ENCODE peak calls at places on chromosomes 6 and 20, in seven cellular contexts. U is MM.1S, S is A673, L is HAP-1, J is right atrium auricular region, Y is neural progenitor cell, Q is neuronal stem cell. N is an unnamed sample.

GRCh38 chr20:53795170-53795569 is 201.5 kb upstream of the ZNF217 start:
- DNase-seq in J (no peak), U (no peak), S (no peak), Q (no peak), L (no peak), Y (no peak), N (no peak)

GRCh38 chr6:90413396-90413795 is 116.8 kb upstream of the BACH2 start:
- DNase-seq in J (no peak), U (no peak), S (no peak), L (no peak), Q (no peak), Y (no peak), N (no peak)

GRCh38 chr20:62449951-62450815 is 22.8 kb upstream of the RBBP8NL start:
- DNase-seq in U (no peak), J (no peak), Q (no peak), S (no peak), L (no peak), Y (no peak), N (peak; percentile 74)

GRCh38 chr20:43584448-43585138 is 6.1 kb upstream of the IFT52 start:
- DNase-seq in Y (no peak), U (no peak), J (no peak), L (no peak), S (no peak), Q (no peak), N (peak; percentile 30)

GRCh38 chr20:57795347-57795697 is 85.5 kb upstream of the PMEPA1 start:
- DNase-seq in U (no peak), S (no peak), Y (no peak), Q (no peak), L (no peak), J (no peak), N (no peak)

GRCh38 chr20:40017765-40018164 is 671.3 kb downstream of the MAFB start:
- DNase-seq in S (no peak), Y (no peak), J (no peak), Q (no peak), L (no peak), U (no peak), N (no peak)

GRCh38 chr6:20056350-20056992 is 155.8 kb downstream of the MBOAT1 start:
- DNase-seq in S (peak; percentile 79), Q (peak; percentile 48), Y (peak; percentile 79), U (peak; percentile 33), J (no peak), L (no peak), N (peak; percentile 35)

GRCh38 chr6:24689964-24690363 is 23.1 kb downstream of the ACOT13 start:
- DNase-seq in Q (no peak), J (no peak), U (no peak), S (no peak), L (no peak), Y (no peak), N (no peak)

GRCh38 chr20:48826883-48827771 is 672 bp downstream of the PREX1 start:
- DNase-seq in L (peak; percentile 54), U (peak; percentile 30), J (no peak), S (peak; percentile 73), Y (peak; percentile 79), Q (peak; percentile 49), N (peak; percentile 81)

GRCh38 chr6:169363590-169363989 is 109.9 kb upstream of the THBS2 start:
- DNase-seq in J (no peak), Q (no peak), L (no peak), Y (no peak), S (no peak), U (no peak), N (no peak)

GRCh38 chr6:52635049-52635577 is 35.8 kb upstream of the TMEM14A start:
- DNase-seq in J (no peak), Q (no peak), U (no peak), Y (no peak), L (no peak), S (peak; percentile 78), N (peak; percentile 18)

GRCh38 chr20:47929368-47930115 is 144.3 kb upstream of the SULF2 start:
- DNase-seq in L (peak; percentile 23), Y (peak; percentile 56), J (no peak), S (peak; percentile 35), U (no peak), Q (no peak), N (no peak)

GRCh38 chr6:10720229-10720959 is 2.5 kb upstream of the TMEM14C start:
- DNase-seq in U (peak; percentile 39), J (no peak), Y (no peak), S (peak; percentile 46), Q (no peak), L (peak; percentile 60), N (peak; percentile 20)

GRCh38 chr6:39902786-39903465 is 31.3 kb downstream of the MOCS1 start:
- DNase-seq in L (no peak), J (no peak), Q (no peak), S (no peak), Y (no peak), U (no peak), N (no peak)

GRCh38 chr20:51339721-51340450 is 202.6 kb downstream of the NFATC2 start:
- DNase-seq in Q (no peak), L (no peak), U (no peak), Y (no peak), S (peak; percentile 30), J (no peak), N (no peak)

GRCh38 chr6:19803331-19804330 is 33.5 kb upstream of the ID4 start:
- DNase-seq in S (peak; percentile 43), Q (no peak), J (no peak), L (peak; percentile 22), U (no peak), Y (peak; percentile 4), N (no peak)

GRCh38 chr20:42161228-42161829 is 543.2 kb upstream of the CHD6 start:
- DNase-seq in L (no peak), S (no peak), Y (peak; percentile 15), J (no peak), Q (no peak), U (no peak), N (peak; percentile 16)

GRCh38 chr6:44010411-44011349 is 116.6 kb downstream of the MRPL14 start:
- DNase-seq in L (no peak), S (no peak), U (no peak), Y (no peak), J (no peak), Q (no peak), N (no peak)

GRCh38 chr6:52416629-52417151 is 3.5 kb upstream of the EFHC1 start:
- DNase-seq in J (no peak), Y (peak; percentile 56), U (peak; percentile 75), S (peak; percentile 80), Q (peak; percentile 69), L (peak; percentile 62), N (peak; percentile 51)

GRCh38 chr6:144438103-144438502 is 153.0 kb downstream of the UTRN start:
- DNase-seq in L (no peak), Q (no peak), J (no peak), U (no peak), S (no peak), Y (no peak), N (no peak)

GRCh38 chr6:106199998-106200397 is 113.9 kb downstream of the PRDM1 start:
- DNase-seq in Y (no peak), S (no peak), L (no peak), J (no peak), Q (no peak), U (no peak), N (no peak)

GRCh38 chr20:46840054-46840729 is 54.5 kb upstream of the EYA2 start:
- DNase-seq in L (no peak), Y (no peak), U (no peak), Q (no peak), S (no peak), J (no peak), N (no peak)
- H3K27me3 ChIP-seq in L (peaks cover 9% of the 10 kb centered on the region), Y (no peaks in the 10 kb centered on the region), U (no peaks in the 10 kb centered on the region), Q (no peaks in the 10 kb centered on the region), S (peaks cover 13% of the 10 kb centered on the region), J (no peaks in the 10 kb centered on the region), N (no peaks in the 10 kb centered on the region)

GRCh38 chr6:69871107-69871506 is 4.8 kb downstream of the COL19A1 start:
- DNase-seq in Q (no peak), U (no peak), S (no peak), Y (no peak), L (no peak), J (no peak), N (no peak)
- H3K27me3 ChIP-seq in Q (peaks cover 12% of the 10 kb centered on the region), U (no peaks in the 10 kb centered on the region), S (no peaks in the 10 kb centered on the region), Y (peaks cover 31% of the 10 kb centered on the region), L (no peaks in the 10 kb centered on the region), J (no peaks in the 10 kb centered on the region), N (peaks cover 20% of the 10 kb centered on the region)

GRCh38 chr6:167426620-167427019 is 101.7 kb downstream of the TTLL2 start:
- DNase-seq in Q (no peak), L (no peak), U (no peak), Y (no peak), J (peak; percentile 51), S (no peak), N (no peak)

GRCh38 chr6:167426074-167426473 is 101.2 kb downstream of the TTLL2 start:
- DNase-seq in S (no peak), L (no peak), U (no peak), J (no peak), Q (no peak), Y (no peak), N (peak; percentile 29)

GRCh38 chr6:167422934-167423333 is 98.0 kb downstream of the TTLL2 start:
- DNase-seq in S (no peak), J (no peak), Q (no peak), U (no peak), L (no peak), Y (no peak), N (peak; percentile 36)

GRCh38 chr6:167424700-167425099 is 99.8 kb downstream of the TTLL2 start:
- DNase-seq in J (peak; percentile 30), Y (no peak), S (no peak), L (no peak), Q (no peak), U (no peak), N (no peak)

DNA sequence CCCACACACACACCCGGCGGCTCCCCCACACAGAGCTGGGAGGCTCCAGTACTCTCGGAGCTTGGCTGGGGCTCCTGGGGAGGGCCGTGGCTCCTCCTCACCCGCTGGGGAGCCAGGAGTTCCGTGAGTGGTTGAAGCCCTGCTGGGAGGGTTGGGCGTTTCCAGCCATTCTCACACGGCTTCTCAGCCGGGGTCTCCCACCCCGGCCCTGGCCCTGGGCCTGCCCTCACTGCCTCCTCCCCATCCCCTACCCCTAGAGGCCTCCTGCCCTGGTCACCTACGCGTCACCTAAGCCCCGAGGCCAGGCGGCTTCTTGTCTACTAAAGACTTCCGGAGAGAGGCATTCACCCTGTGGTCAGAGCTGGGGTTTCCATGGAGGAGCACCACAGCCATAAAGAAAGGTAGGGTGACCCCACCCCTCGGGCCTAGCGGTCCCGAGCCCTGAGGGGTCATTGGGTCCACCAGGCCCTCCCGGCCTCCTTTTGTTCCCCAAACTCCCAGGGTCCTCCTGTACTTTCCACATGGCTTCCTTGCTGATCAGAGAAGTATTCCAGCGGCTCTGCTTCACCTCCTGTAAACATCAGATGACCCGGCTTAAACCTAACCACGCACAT is 99.3 kb downstream of the TTLL2 start:
- DNase-seq in Q (no peak), U (no peak), Y (no peak), S (no peak), J (peak; percentile 34), L (no peak), N (peak; percentile 59)
- H3K27me3 ChIP-seq in Q (no peaks in the 10 kb centered on the region), U (no peaks in the 10 kb centered on the region), Y (no peaks in the 10 kb centered on the region), S (no peaks in the 10 kb centered on the region), J (no peaks in the 10 kb centered on the region), L (no peaks in the 10 kb centered on the region), N (no peaks in the 10 kb centered on the region)

DNA sequence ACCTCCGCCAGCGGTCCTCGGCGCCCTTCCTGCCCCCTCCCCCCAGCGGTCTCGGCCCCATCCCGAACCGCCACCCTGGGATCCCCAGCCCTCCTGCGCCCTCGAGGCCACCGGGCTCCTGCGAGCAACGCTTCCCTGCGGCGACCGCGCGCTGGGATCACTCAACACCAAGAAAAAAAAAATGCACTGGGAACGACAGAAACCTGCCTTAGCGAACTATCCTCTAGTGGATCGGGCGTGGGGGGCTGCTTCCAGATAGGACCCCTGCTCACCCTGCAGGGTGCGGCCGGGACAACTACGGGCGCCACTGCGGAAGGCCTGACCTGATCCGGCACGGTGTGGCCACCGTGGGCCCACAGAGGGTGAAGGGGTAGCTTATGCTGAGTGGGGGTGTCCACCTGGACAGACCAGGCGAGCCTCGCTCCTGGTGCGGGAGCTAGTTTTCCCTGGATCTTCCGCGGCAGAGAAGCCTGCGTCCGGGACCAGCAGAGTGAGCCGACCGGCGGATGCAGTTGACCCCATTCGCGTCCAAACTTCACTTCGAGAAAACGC is 38.0 kb downstream of the NCR2 start:
- DNase-seq in S (no peak), J (no peak), U (no peak), Q (no peak), L (no peak), Y (no peak), N (peak; percentile 68)
- H3K27me3 ChIP-seq in S (no peaks in the 10 kb centered on the region), J (peaks cover 4% of the 10 kb centered on the region), U (peaks cover 65% of the 10 kb centered on the region), Q (peaks cover 95% of the 10 kb centered on the region), L (peaks cover 71% of the 10 kb centered on the region), Y (peaks cover 100% of the 10 kb centered on the region), N (peaks cover 96% of the 10 kb centered on the region)

N was measured in H7.